ENCODE peak calls at places on chromosomes 6 and 20, in six cellular contexts. P, T, W, A, V and M are unnamed samples.

GRCh38 chr20:44528309-44528708 is 6.4 kb upstream of the SERINC3 start:
- DNase-seq in P (no peak), T (no peak), W (no peak), A (no peak), V (no peak), M (no peak)

GRCh38 chr6:112087136-112087908 is at the start of the genes FAM229B and TUBE1:
- DNase-seq in P (peak), T (peak), W (peak), A (peak), V (peak), M (peak)

GRCh38 chr20:63532449-63532971 is 4.7 kb downstream of the PTK6 start:
- DNase-seq in P (no peak), T (no peak), W (no peak), A (no peak), V (no peak), M (peak)

GRCh38 chr20:23356203-23356602 is 5.6 kb downstream of the NXT1 start:
- DNase-seq in P (no peak), T (no peak), W (no peak), A (no peak), V (no peak), M (no peak)

GRCh38 chr6:63813531-63813930 is 177.9 kb downstream of the PHF3 start:
- DNase-seq in P (no peak), T (no peak), W (no peak), A (no peak), V (no peak), M (no peak)

GRCh38 chr6:44730771-44731391 is 343.4 kb downstream of the CDC5L start:
- DNase-seq in P (no peak), T (no peak), W (no peak), A (no peak), V (no peak), M (no peak)

GRCh38 chr6:604579-604978 is 52.3 kb downstream of the HUS1B start:
- DNase-seq in P (no peak), T (peak), W (no peak), A (no peak), V (no peak), M (no peak)

GRCh38 chr20:57395111-57395959 is 4.1 kb downstream of the RBM38 start:
- DNase-seq in P (no peak), T (no peak), W (peak), A (peak), V (no peak), M (peak)

GRCh38 chr20:34262488-34263288 is 21.5 kb downstream of the ASIP start:
- DNase-seq in P (no peak), T (peak), W (peak), A (peak), V (no peak), M (peak)

GRCh38 chr20:38581013-38581412 is at the start of gene ADIG:
- DNase-seq in P (no peak), T (no peak), W (no peak), A (no peak), V (no peak), M (no peak)

GRCh38 chr20:57428611-57429496 is 37.7 kb downstream of the RBM38 start:
- DNase-seq in P (no peak), T (no peak), W (peak), A (no peak), V (no peak), M (no peak)

GRCh38 chr6:109701774-109702173 is 10.7 kb downstream of the FIG4 start:
- DNase-seq in P (no peak), T (no peak), W (no peak), A (no peak), V (no peak), M (no peak)

GRCh38 chr6:109455161-109455501 is 441 bp downstream of the MICAL1 start:
- DNase-seq in P (no peak), T (no peak), W (no peak), A (peak), V (no peak), M (no peak)

GRCh38 chr6:125806813-125807212 is 16.1 kb downstream of the NCOA7 start:
- DNase-seq in P (no peak), T (no peak), W (no peak), A (no peak), V (no peak), M (no peak)

GRCh38 chr6:90144396-90144795 is 152.2 kb downstream of the BACH2 start:
- DNase-seq in P (no peak), T (no peak), W (no peak), A (no peak), V (no peak), M (no peak)

GRCh38 chr20:4153251-4153650 is 137.9 kb upstream of the RNF24 start:
- DNase-seq in P (no peak), T (no peak), W (peak), A (peak), V (no peak), M (no peak)

GRCh38 chr20:57250607-57251343 is 15.7 kb downstream of the BMP7 start:
- DNase-seq in P (no peak), T (no peak), W (no peak), A (no peak), V (no peak), M (no peak)

GRCh38 chr6:19578489-19578888 is 258.7 kb upstream of the ID4 start:
- DNase-seq in P (no peak), T (no peak), W (no peak), A (no peak), V (no peak), M (no peak)

GRCh38 chr20:22583773-22584629 is at the start of gene FOXA2:
- DNase-seq in P (peak), T (peak), W (peak), A (peak), V (no peak), M (no peak)

GRCh38 chr6:132228894-132229293 is 172.4 kb downstream of the MOXD1 start:
- DNase-seq in P (no peak), T (no peak), W (no peak), A (no peak), V (no peak), M (no peak)

GRCh38 chr6:12051861-12052368 is 39.8 kb downstream of the HIVEP1 start:
- DNase-seq in P (no peak), T (no peak), W (no peak), A (peak), V (peak), M (no peak)

GRCh38 chr6:55395836-55396235 is 68.6 kb downstream of the GFRAL start:
- DNase-seq in P (no peak), T (no peak), W (no peak), A (no peak), V (no peak), M (no peak)

GRCh38 chr6:84072452-84072997 is 39.0 kb downstream of the MRAP2 start:
- DNase-seq in P (no peak), T (no peak), W (no peak), A (no peak), V (no peak), M (no peak)

GRCh38 chr20:59403261-59403961 is 103.0 kb downstream of the EDN3 start:
- DNase-seq in P (peak), T (peak), W (peak), A (peak), V (no peak), M (peak)

GRCh38 chr20:47927944-47928343 is 142.7 kb upstream of the SULF2 start:
- DNase-seq in P (no peak), T (no peak), W (no peak), A (no peak), V (no peak), M (no peak)

GRCh38 chr20:52457826-52458225 is 266.2 kb upstream of the ZFP64 start:
- DNase-seq in P (no peak), T (no peak), W (no peak), A (no peak), V (no peak), M (no peak)

GRCh38 chr6:27532820-27533538 is 60.1 kb upstream of the ZNF184 start:
- DNase-seq in P (no peak), T (no peak), W (no peak), A (no peak), V (no peak), M (no peak)

GRCh38 chr6:150001295-150001990 is 23.9 kb downstream of the RAET1L start:
- DNase-seq in P (no peak), T (no peak), W (no peak), A (no peak), V (peak), M (no peak)

GRCh38 chr6:34239240-34239825 is 2.7 kb downstream of the HMGA1 start:
- DNase-seq in P (no peak), T (peak), W (no peak), A (no peak), V (no peak), M (no peak)

GRCh38 chr6:148223424-148223842 is 119.2 kb upstream of the SASH1 start:
- DNase-seq in P (no peak), T (no peak), W (no peak), A (no peak), V (no peak), M (no peak)

GRCh38 chr20:58538752-58539151 is 23.6 kb upstream of the APCDD1L start:
- DNase-seq in P (no peak), T (no peak), W (no peak), A (no peak), V (no peak), M (no peak)

GRCh38 chr6:50271817-50272216 is 222.1 kb upstream of the DEFB112 start:
- DNase-seq in P (no peak), T (no peak), W (no peak), A (no peak), V (no peak), M (no peak)

GRCh38 chr6:195861-196360 is 96.4 kb upstream of the DUSP22 start:
- DNase-seq in P (no peak), T (no peak), W (no peak), A (no peak), V (no peak), M (peak)

GRCh38 chr20:40010483-40010882 is 678.6 kb downstream of the MAFB start:
- DNase-seq in P (no peak), T (no peak), W (no peak), A (no peak), V (no peak), M (no peak)

DNA sequence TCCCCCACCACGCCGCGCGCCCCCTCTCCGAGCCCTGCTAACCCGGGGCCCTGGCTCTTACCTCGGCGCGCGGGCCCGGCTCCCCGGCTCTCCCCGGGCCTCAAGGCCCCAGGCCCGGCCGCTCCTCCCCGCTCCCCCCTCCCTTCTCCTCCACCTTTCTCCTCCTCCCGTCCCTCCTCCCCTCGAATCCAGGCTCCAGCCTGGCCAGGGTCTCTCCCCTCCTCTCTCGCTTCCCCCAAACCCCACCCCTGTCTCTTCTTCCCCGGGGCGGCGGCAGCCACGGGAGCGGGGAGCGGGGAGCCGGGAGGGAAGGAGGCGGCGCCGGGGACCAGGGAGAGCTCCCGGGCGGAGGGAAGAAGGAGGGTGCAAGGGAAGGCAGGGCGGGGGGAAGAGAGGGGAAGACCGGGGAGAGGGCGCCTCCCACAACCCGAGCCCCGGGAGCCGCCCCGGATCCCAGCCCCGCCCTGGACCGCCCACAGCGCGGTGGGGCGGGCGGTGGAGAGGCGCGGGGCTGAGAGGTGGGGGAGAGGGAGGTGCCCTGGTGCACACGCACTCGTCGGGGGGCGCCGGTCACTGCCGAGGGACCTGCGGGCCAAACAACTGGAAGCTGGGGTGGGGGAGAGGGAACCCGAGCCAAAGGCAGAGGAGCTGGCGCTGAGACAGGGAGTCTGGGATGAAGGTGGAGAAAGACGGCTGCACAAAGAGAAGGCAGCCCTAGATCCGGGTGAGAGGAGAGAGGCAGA is at the start of gene GABBR1:
- DNase-seq in P (peak), T (peak), W (peak), A (peak), V (no peak), M (peak)
- TF ChIP-seq POLR2A in P (peak), T (peak), W (no peak), A (peak), V (peak), M (peak)

GRCh38 chr6:14671937-14672336 is 554.4 kb downstream of the CD83 start:
- DNase-seq in P (no peak), T (no peak), W (no peak), A (no peak), V (no peak), M (no peak)
- TF ChIP-seq CTCF in P (no peak), T (no peak), W (no peak), A (no peak), V (no peak), M (no peak)

DNA sequence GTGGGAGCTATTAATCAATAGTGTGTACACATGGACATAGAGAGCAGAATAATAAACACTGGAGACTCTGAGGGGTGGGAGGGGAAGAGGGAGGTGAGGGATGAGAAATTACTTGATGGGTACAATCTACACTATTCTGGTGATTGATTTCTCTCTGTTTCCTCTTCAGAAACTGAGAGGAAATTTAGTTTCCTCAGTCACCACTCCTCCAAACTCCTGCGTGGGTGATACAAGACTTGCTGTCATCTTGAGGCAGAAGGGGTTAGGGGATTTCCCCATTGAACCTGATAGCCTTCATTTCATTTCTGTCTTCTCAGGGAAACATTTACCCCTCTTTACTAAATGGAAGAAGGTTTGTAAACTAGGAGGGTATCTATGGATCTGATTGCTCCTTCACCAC is 84.3 kb upstream of the ESR1 start:
- DNase-seq in P (no peak), T (no peak), W (no peak), A (no peak), V (no peak), M (no peak)
- TF ChIP-seq EP300 in P (no peak), T (no peak), W (no peak), A (no peak), V (no peak), M (no peak)

GRCh38 chr6:42781811-42782688 is at the start of gene BICRAL:
- DNase-seq in P (peak), T (peak), W (peak), A (peak), V (no peak), M (peak)
- TF ChIP-seq POLR2A in P (peak), T (peak), W (no peak), A (no peak), V (peak), M (no peak)

GRCh38 chr6:135265278-135265677 is 84.2 kb downstream of the MYB start:
- DNase-seq in P (no peak), T (no peak), W (no peak), A (no peak), V (no peak), M (no peak)
- TF ChIP-seq CTCF in P (no peak), T (no peak), W (no peak), A (peak), V (peak), M (no peak)

GRCh38 chr6:97668716-97669115 is 385.7 kb upstream of the MMS22L start:
- DNase-seq in P (no peak), T (no peak), W (no peak), A (no peak), V (peak), M (no peak)
- TF ChIP-seq EP300 in P (no peak), T (no peak), W (no peak), A (no peak), V (no peak), M (no peak)

GRCh38 chr20:1946762-1947534 is 46.9 kb downstream of the PDYN start:
- DNase-seq in P (no peak), T (no peak), W (peak), A (no peak), V (no peak), M (peak)
- TF ChIP-seq POLR2A in P (no peak), T (no peak), W (no peak), A (no peak), V (no peak), M (peak)